ENCODE peak calls at places on chromosome X, in four cellular contexts. C is K562, X is HepG2, D is IMR-90. N is an unnamed sample.

GRCh38 chrX:18426004-18426320 is 554 bp downstream of the CDKL5 start:
- DNase-seq in C (no peak), X (no peak), D (no peak), N (no peak)

GRCh38 chrX:153723351-153724251 is 586 bp downstream of the BCAP31 start:
- DNase-seq in C (peak; percentile 67), X (peak; percentile 59), D (peak; percentile 37), N (peak; percentile 66)

GRCh38 chrX:40105016-40105790 is 7.4 kb upstream of the BCOR start:
- DNase-seq in C (no peak), X (no peak), D (no peak), N (peak; percentile 21)

GRCh38 chrX:1361910-1362309 is 25.3 kb downstream of the IL3RA start:
- DNase-seq in C (no peak), X (no peak), D (no peak), N (no peak)

GRCh38 chrX:115089419-115089818 is 72.0 kb upstream of the IL13RA2 start:
- DNase-seq in C (no peak), X (no peak), D (no peak), N (no peak)

GRCh38 chrX:135168533-135168932 is 2.7 kb downstream of the CT55 start:
- DNase-seq in C (no peak), X (no peak), D (no peak), N (no peak)

GRCh38 chrX:4118666-4119530 is 405.4 kb upstream of the PRKX start:
- DNase-seq in C (no peak), X (no peak), D (no peak), N (no peak)

GRCh38 chrX:73922856-73923429 is 359.9 kb downstream of the CHIC1 start:
- DNase-seq in C (no peak), X (no peak), D (peak; percentile 26), N (no peak)

GRCh38 chrX:10749113-10749512 is 128.7 kb upstream of the MID1 start:
- DNase-seq in C (no peak), X (no peak), D (peak; percentile 14), N (no peak)

GRCh38 chrX:18348047-18348446 is 6.4 kb downstream of the SCML2 start:
- DNase-seq in C (no peak), X (no peak), D (no peak), N (no peak)

GRCh38 chrX:34578237-34578636 is 78.8 kb downstream of the TMEM47 start:
- DNase-seq in C (no peak), X (no peak), D (peak; percentile 56), N (peak; percentile 0)

GRCh38 chrX:153944140-153944799 is at the start of gene RENBP:
- DNase-seq in C (peak; percentile 59), X (no peak), D (no peak), N (no peak)

GRCh38 chrX:124239324-124239723 is 93.1 kb upstream of the TEX13D start:
- DNase-seq in C (no peak), X (no peak), D (no peak), N (no peak)

GRCh38 chrX:53373307-53373706 is 49.1 kb downstream of the SMC1A start:
- DNase-seq in C (no peak), X (no peak), D (no peak), N (no peak)

GRCh38 chrX:132395645-132396044 is 93.2 kb downstream of the MBNL3 start:
- DNase-seq in C (no peak), X (no peak), D (no peak), N (no peak)

GRCh38 chrX:88560673-88561330 is 186.2 kb upstream of the CPXCR1 start:
- DNase-seq in C (no peak), X (peak; percentile 97), D (no peak), N (no peak)

GRCh38 chrX:137387646-137388045 is 178.3 kb upstream of the ZIC3 start:
- DNase-seq in C (no peak), X (no peak), D (no peak), N (no peak)

GRCh38 chrX:3541336-3541735 is 172.1 kb downstream of the PRKX start:
- DNase-seq in C (no peak), X (no peak), D (no peak), N (no peak)

GRCh38 chrX:65731684-65732289 is 64.3 kb downstream of the MSN start:
- DNase-seq in C (no peak), X (no peak), D (no peak), N (no peak)

GRCh38 chrX:46554942-46555341 is 9.7 kb upstream of the ZNF674 start:
- DNase-seq in C (no peak), X (peak; percentile 6), D (peak; percentile 58), N (peak; percentile 36)

GRCh38 chrX:128717635-128718578 is 665.7 kb upstream of the ACTRT1 start:
- DNase-seq in C (no peak), X (no peak), D (no peak), N (no peak)

GRCh38 chrX:11049976-11050375 is 61.2 kb upstream of the HCCS start:
- DNase-seq in C (no peak), X (no peak), D (no peak), N (no peak)

GRCh38 chrX:72060196-72060974 is 71.3 kb downstream of the RTL5 start:
- DNase-seq in C (no peak), X (no peak), D (peak; percentile 5), N (peak; percentile 18)

GRCh38 chrX:15515931-15516330 is 15.3 kb downstream of the BMX start:
- DNase-seq in C (peak; percentile 74), X (no peak), D (no peak), N (no peak)

GRCh38 chrX:39665830-39666518 is 431.8 kb downstream of the BCOR start:
- DNase-seq in C (no peak), X (no peak), D (peak; percentile 15), N (peak; percentile 36)

GRCh38 chrX:153766098-153766817 is 2.2 kb downstream of the PLXNB3 start:
- DNase-seq in C (peak; percentile 86), X (peak; percentile 48), D (peak; percentile 71), N (no peak)

DNA sequence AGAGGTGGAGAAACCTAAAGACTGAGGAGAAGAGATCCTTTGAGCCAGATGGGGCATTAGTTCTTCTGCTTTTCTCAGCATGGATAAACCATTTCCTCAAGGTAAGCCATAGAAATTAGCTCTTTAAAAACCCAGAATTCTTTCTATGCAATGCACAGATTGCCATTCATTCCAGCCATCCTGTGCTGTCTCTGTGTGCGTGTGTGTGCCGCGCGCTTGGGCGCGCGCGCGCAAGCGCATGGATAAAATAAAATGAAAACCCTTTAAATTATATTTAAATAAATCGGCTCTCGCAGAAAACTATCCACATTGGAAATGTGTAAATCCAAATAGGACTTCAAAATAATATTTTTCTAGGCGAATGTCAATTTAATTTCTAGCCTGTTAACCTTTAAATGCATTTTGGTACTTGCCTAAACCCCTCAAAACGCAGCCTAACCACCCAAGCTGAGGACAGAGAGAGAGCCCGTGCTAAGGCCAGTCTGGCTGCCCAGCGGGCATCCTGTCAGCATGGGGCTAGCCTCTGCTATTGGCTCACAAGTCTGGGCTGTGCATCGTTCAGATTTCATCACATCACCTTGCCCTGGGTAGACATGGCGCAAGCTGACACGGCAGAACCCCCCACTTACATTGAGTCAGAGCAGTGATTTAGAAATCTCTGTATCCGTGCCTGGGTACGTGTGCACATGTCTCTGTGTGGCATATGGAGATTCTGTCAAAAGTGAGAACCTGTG is 112.9 kb upstream of the VAMP7 start:
- DNase-seq in C (no peak), X (no peak), D (peak; percentile 35), N (peak; percentile 18)
- TF ChIP-seq MAZ in C (no peak), X (no peak), D (no peak), N (no peak)

DNA sequence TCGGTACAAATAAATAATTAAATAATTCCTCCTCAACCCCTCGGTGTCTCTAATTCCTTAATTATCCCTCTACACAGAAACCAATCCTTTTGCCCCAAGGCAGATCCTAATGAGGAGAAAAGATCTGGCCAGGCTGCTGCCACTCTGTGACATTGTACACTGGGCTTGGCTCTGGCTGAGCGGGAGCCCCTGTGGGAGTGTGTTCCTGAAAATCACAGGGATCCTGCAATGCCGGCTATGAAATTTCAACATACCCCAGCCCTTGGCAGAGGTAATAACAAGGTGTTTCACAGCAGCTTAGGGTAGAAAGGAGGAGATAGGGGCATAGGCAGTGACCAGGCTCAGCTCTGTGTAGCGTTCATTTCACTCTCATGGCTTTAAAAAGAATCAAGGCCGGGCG is 96.0 kb downstream of the DHRSX start:
- DNase-seq in C (no peak), X (no peak), D (no peak), N (no peak)
- TF ChIP-seq MAZ in C (no peak), X (no peak), D (no peak), N (no peak)

DNA sequence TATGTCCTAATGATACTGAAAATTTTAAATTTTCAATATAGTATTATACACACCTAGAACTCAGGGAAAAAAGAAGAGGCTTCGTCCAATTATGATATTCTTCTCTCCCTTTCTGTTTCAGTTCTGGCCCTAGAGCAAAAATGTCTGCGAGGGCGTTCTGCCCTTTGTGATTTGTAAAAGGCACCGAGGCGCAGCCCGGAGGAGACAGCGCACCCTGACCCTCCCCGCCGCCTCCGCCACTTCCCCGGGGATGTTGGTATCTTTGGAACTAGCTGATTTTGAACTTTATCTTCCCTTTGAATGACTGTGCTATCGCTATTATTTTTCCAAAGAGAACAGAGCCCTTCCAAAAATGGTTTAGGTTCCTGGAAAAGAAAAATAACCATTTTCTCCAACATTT is 173.2 kb upstream of the FAM9B start:
- DNase-seq in C (no peak), X (no peak), D (peak; percentile 17), N (no peak)
- TF ChIP-seq MAZ in C (no peak), X (no peak), D (no peak), N (no peak)

GRCh38 chrX:150062292-150063137 is 124.2 kb upstream of the EOLA2 start:
- DNase-seq in C (no peak), X (no peak), D (peak; percentile 69), N (peak; percentile 13)

GRCh38 chrX:150063673-150064072 is 125.4 kb upstream of the EOLA2 start:
- DNase-seq in C (no peak), X (no peak), D (no peak), N (no peak)

GRCh38 chrX:150063138-150063518 is 124.8 kb upstream of the EOLA2 start:
- DNase-seq in C (no peak), X (no peak), D (no peak), N (no peak)

GRCh38 chrX:150058728-150059127 is 120.4 kb upstream of the EOLA2 start:
- DNase-seq in C (no peak), X (no peak), D (no peak), N (no peak)

DNA sequence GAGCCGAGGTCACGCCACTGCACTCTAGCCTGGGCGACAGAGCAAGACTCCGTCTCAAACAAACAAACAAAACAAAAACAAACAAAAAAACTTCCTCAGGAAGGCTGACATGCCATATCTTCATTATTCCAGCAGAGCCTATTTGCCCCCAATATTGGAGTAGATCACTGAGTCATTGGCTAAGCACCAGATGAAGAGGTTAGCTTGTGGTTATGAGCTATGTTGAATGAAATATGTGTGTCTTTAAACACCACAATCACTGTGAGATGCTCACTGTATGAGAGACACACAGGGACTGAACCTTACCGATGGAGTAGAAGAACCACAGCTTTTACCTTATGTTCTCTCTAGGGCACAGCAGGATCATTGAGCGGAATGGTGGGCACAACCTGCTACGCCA is 122.1 kb upstream of the EOLA2 start:
- DNase-seq in C (no peak), X (no peak), D (peak; percentile 76), N (no peak)
- TF ChIP-seq MAZ in C (no peak), X (no peak), D (no peak), N (no peak)

GRCh38 chrX:48961585-48962091 is 4.2 kb upstream of the OTUD5 start:
- DNase-seq in C (peak; percentile 87), X (peak; percentile 47), D (peak; percentile 27), N (no peak)
- TF ChIP-seq MAZ in C (no peak), X (no peak), D (no peak), N (no peak)

DNA sequence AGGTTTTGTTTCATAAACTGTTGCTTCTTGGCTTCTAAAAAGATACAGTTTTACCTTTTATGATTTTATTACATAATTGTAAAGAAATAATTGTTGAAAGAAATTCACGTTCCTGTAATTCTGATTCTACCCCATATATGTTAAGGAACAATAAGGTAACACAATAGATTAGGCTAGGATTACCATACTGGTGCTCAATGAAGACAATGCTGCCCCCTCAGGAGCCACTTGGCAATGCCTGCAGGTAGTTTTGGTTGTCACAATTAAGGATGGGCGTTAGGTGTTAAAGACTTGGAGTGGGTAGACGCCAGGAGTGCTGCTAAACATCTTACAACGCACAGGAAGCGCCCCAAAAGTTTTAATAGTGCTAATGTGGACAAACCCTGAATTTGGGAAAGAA is 133.2 kb downstream of the NLGN4X start:
- DNase-seq in C (no peak), X (no peak), D (no peak), N (peak; percentile 0)
- TF ChIP-seq MAZ in C (no peak), X (no peak), D (no peak), N (no peak)